ENCODE peak calls at places on chromosomes 11 and 22, in six cellular contexts. One of them, this sample, is unnamed.
A peak's percentile ranks its signal among the peaks of the same experiment; 100 is the strongest.

GRCh38 chr11:47918882-47919495 is 61.4 kb upstream of the PTPRJ start:
- DNase-seq in Peyer's patch: no peak
- DNase-seq in uterus: no peak
- DNase-seq in ovary: no peak
- DNase-seq in A549: no peak
- DNase-seq in right lobe of liver: no peak
- DNase-seq in this sample: no peak

GRCh38 chr11:106466441-106467190 is 389.2 kb downstream of the AASDHPPT start:
- DNase-seq in ovary: no peak
- DNase-seq in uterus: no peak
- DNase-seq in A549: no peak
- DNase-seq in right lobe of liver: no peak
- DNase-seq in Peyer's patch: no peak
- DNase-seq in this sample: peak; percentile 18

GRCh38 chr11:134207538-134208239 is 16.1 kb downstream of the NCAPD3 start:
- DNase-seq in ovary: no peak
- DNase-seq in right lobe of liver: peak; percentile 51
- DNase-seq in Peyer's patch: peak; percentile 55
- DNase-seq in uterus: peak; percentile 35
- DNase-seq in A549: peak; percentile 25
- DNase-seq in this sample: peak; percentile 59

GRCh38 chr22:34055525-34056200 is 135.4 kb upstream of the LARGE1 start:
- DNase-seq in uterus: no peak
- DNase-seq in right lobe of liver: no peak
- DNase-seq in A549: peak; percentile 39
- DNase-seq in ovary: no peak
- DNase-seq in Peyer's patch: no peak
- DNase-seq in this sample: peak; percentile 7

GRCh38 chr11:17547051-17547577 is at the start of gene OTOG:
- DNase-seq in uterus: no peak
- DNase-seq in right lobe of liver: no peak
- DNase-seq in A549: no peak
- DNase-seq in Peyer's patch: no peak
- DNase-seq in ovary: no peak
- DNase-seq in this sample: no peak

GRCh38 chr22:35313311-35314121 is 13.8 kb downstream of the TOM1 start:
- DNase-seq in right lobe of liver: no peak
- DNase-seq in Peyer's patch: no peak
- DNase-seq in A549: peak; percentile 53
- DNase-seq in ovary: no peak
- DNase-seq in uterus: peak; percentile 8
- DNase-seq in this sample: peak; percentile 59

GRCh38 chr11:96738311-96738710 is 348.5 kb downstream of the JRKL start:
- DNase-seq in A549: no peak
- DNase-seq in Peyer's patch: no peak
- DNase-seq in ovary: no peak
- DNase-seq in uterus: no peak
- DNase-seq in right lobe of liver: no peak
- DNase-seq in this sample: no peak

GRCh38 chr22:49587421-49587820 is 240.3 kb downstream of the BRD1 start:
- DNase-seq in right lobe of liver: no peak
- DNase-seq in A549: no peak
- DNase-seq in uterus: no peak
- DNase-seq in Peyer's patch: no peak
- DNase-seq in ovary: no peak
- DNase-seq in this sample: no peak

GRCh38 chr11:12001152-12001551 is 7.3 kb downstream of the DKK3 start:
- DNase-seq in right lobe of liver: no peak
- DNase-seq in A549: no peak
- DNase-seq in Peyer's patch: no peak
- DNase-seq in ovary: no peak
- DNase-seq in uterus: no peak
- DNase-seq in this sample: peak; percentile 27

GRCh38 chr11:75013051-75013450 is 24.3 kb downstream of the NEU3 start:
- DNase-seq in Peyer's patch: no peak
- DNase-seq in A549: peak; percentile 24
- DNase-seq in uterus: no peak
- DNase-seq in ovary: no peak
- DNase-seq in right lobe of liver: no peak
- DNase-seq in this sample: no peak

GRCh38 chr11:569273-569885 is 6.9 kb upstream of the PHRF1 start:
- DNase-seq in uterus: no peak
- DNase-seq in right lobe of liver: peak; percentile 64
- DNase-seq in A549: no peak
- DNase-seq in ovary: peak; percentile 63
- DNase-seq in Peyer's patch: no peak
- DNase-seq in this sample: no peak

GRCh38 chr11:124470516-124471231 is 25.2 kb upstream of the OR8B8 start:
- DNase-seq in right lobe of liver: no peak
- DNase-seq in A549: no peak
- DNase-seq in Peyer's patch: no peak
- DNase-seq in uterus: no peak
- DNase-seq in ovary: no peak
- DNase-seq in this sample: no peak

GRCh38 chr11:64931290-64931689 is 4.4 kb downstream of the GPHA2 start:
- DNase-seq in Peyer's patch: no peak
- DNase-seq in ovary: no peak
- DNase-seq in A549: no peak
- DNase-seq in right lobe of liver: no peak
- DNase-seq in uterus: peak; percentile 13
- DNase-seq in this sample: no peak

GRCh38 chr22:37187891-37188761 is at the start of gene C1QTNF6:
- DNase-seq in ovary: peak; percentile 71
- DNase-seq in A549: peak; percentile 54
- DNase-seq in right lobe of liver: peak; percentile 37
- DNase-seq in uterus: peak; percentile 62
- DNase-seq in Peyer's patch: peak; percentile 60
- DNase-seq in this sample: no peak

GRCh38 chr11:96238563-96239166 is 104.3 kb downstream of the MAML2 start:
- DNase-seq in Peyer's patch: no peak
- DNase-seq in ovary: no peak
- DNase-seq in A549: no peak
- DNase-seq in uterus: no peak
- DNase-seq in right lobe of liver: no peak
- DNase-seq in this sample: no peak

GRCh38 chr11:78606667-78607066 is 32.0 kb upstream of the NARS2 start:
- DNase-seq in ovary: no peak
- DNase-seq in uterus: no peak
- DNase-seq in right lobe of liver: no peak
- DNase-seq in Peyer's patch: no peak
- DNase-seq in A549: no peak
- DNase-seq in this sample: no peak

GRCh38 chr11:35347921-35348331 is 71.4 kb downstream of the SLC1A2 start:
- DNase-seq in A549: no peak
- DNase-seq in uterus: peak; percentile 34
- DNase-seq in Peyer's patch: no peak
- DNase-seq in ovary: no peak
- DNase-seq in right lobe of liver: no peak
- DNase-seq in this sample: no peak

GRCh38 chr22:19802001-19802880 is 41.7 kb downstream of the TBX1 start:
- DNase-seq in right lobe of liver: peak; percentile 7
- DNase-seq in ovary: no peak
- DNase-seq in uterus: no peak
- DNase-seq in Peyer's patch: no peak
- DNase-seq in A549: no peak
- DNase-seq in this sample: no peak

GRCh38 chr11:7688238-7688826 is 15.0 kb upstream of the CYB5R2 start:
- DNase-seq in ovary: no peak
- DNase-seq in Peyer's patch: no peak
- DNase-seq in uterus: no peak
- DNase-seq in A549: peak; percentile 44
- DNase-seq in right lobe of liver: no peak
- DNase-seq in this sample: no peak

GRCh38 chr22:35835267-35835997 is 117.8 kb downstream of the APOL5 start:
- DNase-seq in Peyer's patch: no peak
- DNase-seq in right lobe of liver: no peak
- DNase-seq in ovary: no peak
- DNase-seq in uterus: no peak
- DNase-seq in A549: no peak
- DNase-seq in this sample: no peak

GRCh38 chr11:115965754-115966504 is 461.7 kb upstream of the CADM1 start:
- DNase-seq in A549: no peak
- DNase-seq in right lobe of liver: no peak
- DNase-seq in Peyer's patch: no peak
- DNase-seq in uterus: no peak
- DNase-seq in ovary: no peak
- DNase-seq in this sample: no peak

GRCh38 chr11:24623121-24623520 is 126.3 kb downstream of the LUZP2 start:
- DNase-seq in Peyer's patch: no peak
- DNase-seq in uterus: no peak
- DNase-seq in right lobe of liver: no peak
- DNase-seq in A549: no peak
- DNase-seq in ovary: no peak
- DNase-seq in this sample: no peak

GRCh38 chr11:103736986-103737622 is 299.3 kb upstream of the DDI1 start:
- DNase-seq in ovary: peak; percentile 19
- DNase-seq in A549: no peak
- DNase-seq in right lobe of liver: no peak
- DNase-seq in uterus: no peak
- DNase-seq in Peyer's patch: no peak
- DNase-seq in this sample: no peak

GRCh38 chr22:17430298-17430900 is 61.1 kb downstream of the CECR2 start:
- DNase-seq in A549: no peak
- DNase-seq in right lobe of liver: no peak
- DNase-seq in Peyer's patch: no peak
- DNase-seq in uterus: peak; percentile 22
- DNase-seq in ovary: peak; percentile 32
- DNase-seq in this sample: no peak

GRCh38 chr22:39282642-39283311 is 36.6 kb downstream of the RPL3 start:
- DNase-seq in ovary: no peak
- DNase-seq in Peyer's patch: no peak
- DNase-seq in right lobe of liver: peak; percentile 48
- DNase-seq in uterus: no peak
- DNase-seq in A549: no peak
- DNase-seq in this sample: no peak

GRCh38 chr22:46737976-46738641 is at the start of gene CERK:
- DNase-seq in uterus: peak; percentile 80
- DNase-seq in right lobe of liver: peak; percentile 86
- DNase-seq in Peyer's patch: peak; percentile 89
- DNase-seq in A549: peak; percentile 31
- DNase-seq in ovary: peak; percentile 83
- DNase-seq in this sample: peak; percentile 83
- TF ChIP-seq POLR2A in uterus: peak; percentile 77
- TF ChIP-seq POLR2A in right lobe of liver: peak; percentile 84
- TF ChIP-seq POLR2A in Peyer's patch: peak; percentile 40
- TF ChIP-seq POLR2A in A549: peak; percentile 25
- TF ChIP-seq POLR2A in ovary: peak; percentile 24
- TF ChIP-seq POLR2A in this sample: peak; percentile 36

DNA sequence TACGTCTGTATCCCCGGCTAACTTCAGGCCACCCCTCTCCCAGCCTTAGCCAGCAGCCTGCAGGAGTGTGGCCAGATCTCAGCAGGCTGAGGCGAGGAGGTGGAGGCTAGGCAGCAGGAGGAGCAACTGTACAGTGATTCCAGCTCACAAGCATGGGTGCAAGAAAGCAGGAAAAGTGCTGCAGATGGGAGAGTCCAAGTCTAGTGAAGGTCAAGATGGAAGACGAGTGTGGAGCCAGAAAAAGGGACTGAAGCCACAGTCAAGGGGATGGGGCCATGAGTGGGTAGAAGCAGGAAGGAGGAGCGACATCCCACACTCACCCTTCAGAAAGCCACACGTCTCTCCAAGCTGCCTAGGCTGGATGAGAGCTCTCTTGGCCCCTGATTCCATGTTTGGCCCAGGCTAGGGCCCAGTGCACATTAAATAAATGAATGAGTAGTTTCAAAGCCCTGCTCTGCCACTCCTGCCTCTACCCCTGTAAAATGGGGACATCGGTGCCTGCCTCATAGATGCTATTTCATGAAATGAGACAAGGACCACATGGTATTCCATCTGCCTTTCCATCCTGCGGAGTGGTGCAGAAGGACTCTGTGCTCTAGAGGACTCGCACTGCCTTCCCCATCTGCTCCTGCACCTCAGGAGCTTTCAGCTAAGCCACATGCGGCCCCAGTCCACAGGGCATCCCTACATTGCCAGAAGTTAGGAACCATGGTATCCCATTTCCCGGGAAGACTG is 2.9 kb downstream of the YDJC start:
- DNase-seq in ovary: no peak
- DNase-seq in A549: no peak
- DNase-seq in Peyer's patch: no peak
- DNase-seq in right lobe of liver: no peak
- DNase-seq in uterus: no peak
- DNase-seq in this sample: no peak
- TF ChIP-seq POLR2A in ovary: no peak
- TF ChIP-seq POLR2A in A549: no peak
- TF ChIP-seq POLR2A in Peyer's patch: no peak
- TF ChIP-seq POLR2A in right lobe of liver: no peak
- TF ChIP-seq POLR2A in uterus: no peak
- TF ChIP-seq POLR2A in this sample: no peak

GRCh38 chr11:46361283-46362145 is 14.3 kb downstream of the DGKZ start:
- DNase-seq in right lobe of liver: peak; percentile 61
- DNase-seq in A549: no peak
- DNase-seq in uterus: no peak
- DNase-seq in Peyer's patch: no peak
- DNase-seq in ovary: peak; percentile 46
- DNase-seq in this sample: peak; percentile 58
- TF ChIP-seq POLR2A in right lobe of liver: no peak
- TF ChIP-seq POLR2A in A549: no peak
- TF ChIP-seq POLR2A in uterus: no peak
- TF ChIP-seq POLR2A in Peyer's patch: no peak
- TF ChIP-seq POLR2A in ovary: no peak
- TF ChIP-seq POLR2A in this sample: peak; percentile 13

DNA sequence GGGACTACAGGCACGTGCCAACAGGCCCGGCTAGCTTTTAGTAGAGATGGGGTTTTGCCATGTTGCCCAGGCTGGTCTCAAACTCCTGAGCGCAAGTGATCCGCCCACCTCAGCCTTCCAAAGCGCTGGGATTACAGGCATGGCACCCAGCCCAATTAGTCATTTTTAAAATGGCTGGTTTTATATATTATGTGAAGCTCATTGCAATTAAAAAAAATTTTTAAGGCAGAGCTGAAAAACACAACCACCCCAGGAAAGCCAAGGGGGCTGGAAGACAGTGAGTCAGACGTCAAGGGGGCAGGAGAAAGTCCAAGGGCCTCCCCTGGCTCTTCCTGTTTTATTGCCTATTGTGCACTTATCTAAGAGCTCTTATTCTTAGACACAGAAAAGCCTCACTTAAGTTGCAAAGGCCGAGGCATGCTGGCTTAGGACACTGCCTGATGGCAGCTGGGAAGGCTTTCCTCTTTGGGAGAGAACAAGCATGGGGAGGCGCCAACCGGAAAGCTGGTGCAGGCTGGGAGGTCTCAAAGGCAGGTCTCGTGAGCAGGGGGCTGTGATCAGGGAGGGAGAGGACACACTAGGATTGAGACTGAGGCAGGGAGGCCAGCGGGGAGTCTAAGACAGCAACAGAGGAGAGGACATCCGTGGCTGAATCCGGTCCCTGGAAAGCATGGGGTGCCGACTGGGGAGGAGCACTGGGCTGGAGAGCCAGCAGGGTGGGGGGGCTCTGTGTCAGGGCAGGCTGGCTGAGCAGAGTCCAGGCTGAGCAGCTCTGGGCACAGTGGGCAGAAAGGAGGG is 11.1 kb upstream of the OSM start:
- DNase-seq in right lobe of liver: no peak
- DNase-seq in uterus: no peak
- DNase-seq in ovary: no peak
- DNase-seq in A549: no peak
- DNase-seq in Peyer's patch: peak; percentile 68
- DNase-seq in this sample: peak; percentile 53
- TF ChIP-seq POLR2A in right lobe of liver: no peak
- TF ChIP-seq POLR2A in uterus: no peak
- TF ChIP-seq POLR2A in ovary: no peak
- TF ChIP-seq POLR2A in A549: no peak
- TF ChIP-seq POLR2A in Peyer's patch: no peak
- TF ChIP-seq POLR2A in this sample: no peak

GRCh38 chr11:32454993-32455392 is 19.7 kb upstream of the WT1 start:
- DNase-seq in uterus: no peak
- DNase-seq in right lobe of liver: no peak
- DNase-seq in A549: no peak
- DNase-seq in ovary: no peak
- DNase-seq in Peyer's patch: no peak
- DNase-seq in this sample: no peak
- TF ChIP-seq POLR2A in uterus: no peak
- TF ChIP-seq POLR2A in right lobe of liver: no peak
- TF ChIP-seq POLR2A in A549: no peak
- TF ChIP-seq POLR2A in ovary: no peak
- TF ChIP-seq POLR2A in Peyer's patch: no peak
- TF ChIP-seq POLR2A in this sample: no peak